ENCODE peak calls at places on chromosomes 6 and 20, in four cellular contexts. C is effector memory CD4-positive, alpha-beta T cell; Y is pancreas; H is Panc1. W is an unnamed sample. For H3K9me3, the result is how much of the 10 kb centered on the place peaks cover.

GRCh38 chr6:12490904-12491571 is 200.9 kb downstream of the EDN1 start:
- DNase-seq in C (no peak), Y (no peak), H (no peak), W (no peak)

GRCh38 chr6:127690092-127690491 is 113.1 kb downstream of the C6orf58 start:
- DNase-seq in H (no peak), C (no peak), Y (no peak), W (no peak)

GRCh38 chr6:155253337-155253736 is 10.5 kb upstream of the CLDN20 start:
- DNase-seq in Y (no peak), C (no peak), H (no peak), W (no peak)

GRCh38 chr6:679282-679681 is 13.7 kb downstream of the EXOC2 start:
- DNase-seq in H (no peak), C (no peak), Y (no peak), W (no peak)

GRCh38 chr6:142960098-142960497 is 15.1 kb upstream of the HIVEP2 start:
- DNase-seq in C (no peak), H (no peak), Y (no peak), W (no peak)

GRCh38 chr20:58112017-58112781 is 116.3 kb downstream of the ANKRD60 start:
- DNase-seq in Y (no peak), C (no peak), H (no peak), W (no peak)

GRCh38 chr6:37029249-37029959 is 23.9 kb downstream of the FGD2 start:
- DNase-seq in Y (peak), H (no peak), C (peak), W (no peak)

GRCh38 chr6:148407372-148407771 is 64.7 kb downstream of the SASH1 start:
- DNase-seq in C (no peak), Y (no peak), H (peak), W (no peak)

GRCh38 chr6:65776332-65776731 is 69.3 kb upstream of the EYS start:
- DNase-seq in H (no peak), Y (no peak), C (no peak), W (no peak)

GRCh38 chr6:117613920-117614535 is 11.7 kb upstream of the GOPC start:
- DNase-seq in H (no peak), Y (no peak), C (no peak), W (no peak)

GRCh38 chr20:29743101-29743931 is 1514.1 kb upstream of the DEFB115 start:
- DNase-seq in C (no peak), Y (no peak), H (no peak), W (no peak)

GRCh38 chr20:29742699-29743100 is 1514.8 kb upstream of the DEFB115 start:
- DNase-seq in Y (no peak), C (no peak), H (no peak), W (no peak)

GRCh38 chr20:29741594-29741893 is 1515.9 kb upstream of the DEFB115 start:
- DNase-seq in C (no peak), H (no peak), Y (no peak), W (no peak)

GRCh38 chr20:29741894-29742698 is 1515.4 kb upstream of the DEFB115 start:
- DNase-seq in Y (no peak), H (no peak), C (no peak), W (peak)

GRCh38 chr20:29744071-29744470 is 1513.4 kb upstream of the DEFB115 start:
- DNase-seq in C (no peak), H (no peak), Y (no peak), W (no peak)
- H3K9me3 ChIP-seq in C (under half), H (under half), Y (under half), W (under half)

GRCh38 chr20:59147197-59147596 is 16.4 kb upstream of the ZNF831 start:
- DNase-seq in C (no peak), Y (no peak), H (no peak), W (no peak)
- H3K9me3 ChIP-seq in C (under half), Y (under half), H (under half), W (under half)

DNA sequence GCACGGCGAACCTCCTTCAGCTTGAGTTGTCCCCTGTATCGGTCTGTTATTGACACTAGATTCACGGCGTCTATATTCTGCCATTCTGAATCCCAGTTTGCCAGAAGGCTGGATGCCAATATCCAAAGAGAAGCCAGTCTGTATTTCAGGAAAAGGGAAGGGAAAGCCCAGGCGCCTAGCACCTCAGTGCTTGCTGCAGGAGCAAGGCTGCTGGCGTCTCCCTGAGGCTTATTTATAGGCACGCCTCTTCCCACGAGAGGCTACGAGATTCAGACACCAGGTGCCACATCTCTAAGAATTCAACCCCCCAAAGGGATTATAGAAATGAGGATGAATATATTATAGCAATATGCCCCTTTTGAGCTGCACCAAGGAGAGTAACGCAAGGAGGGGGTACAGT is 89.6 kb upstream of the CDH4 start:
- DNase-seq in Y (no peak), C (no peak), H (no peak), W (no peak)
- H3K9me3 ChIP-seq in Y (under half), C (under half), H (under half), W (under half)

GRCh38 chr20:31414381-31414780 is 8.4 kb upstream of the DEFB121 start:
- DNase-seq in C (no peak), Y (no peak), H (no peak), W (no peak)
- H3K9me3 ChIP-seq in C (under half), Y (under half), H (under half), W (under half)

GRCh38 chr6:22323848-22324247 is 27.0 kb upstream of the PRL start:
- DNase-seq in C (no peak), Y (no peak), H (no peak), W (no peak)
- H3K9me3 ChIP-seq in C (under half), Y (under half), H (under half), W (under half)

GRCh38 chr6:55669133-55669532 is 90.1 kb upstream of the HMGCLL1 start:
- DNase-seq in H (no peak), Y (no peak), C (no peak), W (no peak)
- H3K9me3 ChIP-seq in H (under half), Y (under half), C (under half), W (under half)

GRCh38 chr20:49285813-49286494 is 8.1 kb upstream of the ZNFX1 start:
- DNase-seq in H (no peak), C (no peak), Y (no peak), W (no peak)
- H3K9me3 ChIP-seq in H (under half), C (half or more), Y (under half), W (half or more)

W was measured in T-helper 17 cell.